ENCODE peak calls at places on chromosome 13, in seven cellular contexts. One of them, this sample, is unnamed.

GRCh38 chr13:30735025-30735967 is at the start of gene ALOX5AP:
- DNase-seq in T-helper 9 cell: peak
- DNase-seq in aorta: no peak
- DNase-seq in C1 segment of cervical spinal cord: no peak
- DNase-seq in HS-27A: no peak
- DNase-seq in NCI-H345: no peak
- DNase-seq in Caki2: no peak
- DNase-seq in this sample: no peak

GRCh38 chr13:94323746-94324408 is 155.6 kb downstream of the DCT start:
- DNase-seq in T-helper 9 cell: no peak
- DNase-seq in aorta: no peak
- DNase-seq in C1 segment of cervical spinal cord: no peak
- DNase-seq in HS-27A: no peak
- DNase-seq in NCI-H345: no peak
- DNase-seq in Caki2: no peak
- DNase-seq in this sample: no peak

GRCh38 chr13:50843256-50844043 is at the start of gene DLEU7:
- DNase-seq in T-helper 9 cell: no peak
- DNase-seq in aorta: peak
- DNase-seq in C1 segment of cervical spinal cord: no peak
- DNase-seq in HS-27A: no peak
- DNase-seq in NCI-H345: no peak
- DNase-seq in Caki2: no peak
- DNase-seq in this sample: no peak

GRCh38 chr13:111904701-111905608 is 162.0 kb upstream of the SOX1 start:
- DNase-seq in T-helper 9 cell: no peak
- DNase-seq in aorta: peak
- DNase-seq in C1 segment of cervical spinal cord: no peak
- DNase-seq in HS-27A: no peak
- DNase-seq in NCI-H345: no peak
- DNase-seq in Caki2: no peak
- DNase-seq in this sample: no peak

GRCh38 chr13:110542311-110542796 is 19.2 kb downstream of the RAB20 start:
- DNase-seq in T-helper 9 cell: no peak
- DNase-seq in aorta: no peak
- DNase-seq in C1 segment of cervical spinal cord: no peak
- DNase-seq in HS-27A: no peak
- DNase-seq in NCI-H345: no peak
- DNase-seq in Caki2: no peak
- DNase-seq in this sample: no peak

GRCh38 chr13:98386632-98387031 is 190.3 kb downstream of the STK24 start:
- DNase-seq in T-helper 9 cell: no peak
- DNase-seq in aorta: no peak
- DNase-seq in C1 segment of cervical spinal cord: no peak
- DNase-seq in HS-27A: no peak
- DNase-seq in NCI-H345: peak
- DNase-seq in Caki2: no peak
- DNase-seq in this sample: peak

GRCh38 chr13:35984287-35984686 is 146.9 kb downstream of the DCLK1 start:
- DNase-seq in T-helper 9 cell: no peak
- DNase-seq in aorta: no peak
- DNase-seq in C1 segment of cervical spinal cord: no peak
- DNase-seq in HS-27A: no peak
- DNase-seq in NCI-H345: peak
- DNase-seq in Caki2: no peak
- DNase-seq in this sample: no peak

GRCh38 chr13:65260938-65261880 is 1968.9 kb downstream of the PCDH9 start:
- DNase-seq in T-helper 9 cell: no peak
- DNase-seq in aorta: no peak
- DNase-seq in C1 segment of cervical spinal cord: no peak
- DNase-seq in HS-27A: no peak
- DNase-seq in NCI-H345: no peak
- DNase-seq in Caki2: no peak
- DNase-seq in this sample: no peak

GRCh38 chr13:86282450-86282849 is 483.2 kb upstream of the SLITRK6 start:
- DNase-seq in T-helper 9 cell: no peak
- DNase-seq in aorta: no peak
- DNase-seq in C1 segment of cervical spinal cord: no peak
- DNase-seq in HS-27A: no peak
- DNase-seq in NCI-H345: no peak
- DNase-seq in Caki2: peak
- DNase-seq in this sample: no peak

GRCh38 chr13:21674271-21675009 is 3.6 kb downstream of the FGF9 start:
- DNase-seq in T-helper 9 cell: no peak
- DNase-seq in aorta: no peak
- DNase-seq in C1 segment of cervical spinal cord: no peak
- DNase-seq in HS-27A: no peak
- DNase-seq in NCI-H345: peak
- DNase-seq in Caki2: no peak
- DNase-seq in this sample: peak

GRCh38 chr13:73244486-73244885 is 185.7 kb downstream of the KLF5 start:
- DNase-seq in T-helper 9 cell: no peak
- DNase-seq in aorta: no peak
- DNase-seq in C1 segment of cervical spinal cord: no peak
- DNase-seq in HS-27A: no peak
- DNase-seq in NCI-H345: no peak
- DNase-seq in Caki2: no peak
- DNase-seq in this sample: no peak

GRCh38 chr13:107678075-107678689 is 537.2 kb downstream of the LIG4 start:
- DNase-seq in T-helper 9 cell: no peak
- DNase-seq in aorta: no peak
- DNase-seq in C1 segment of cervical spinal cord: no peak
- DNase-seq in HS-27A: no peak
- DNase-seq in NCI-H345: no peak
- DNase-seq in Caki2: no peak
- DNase-seq in this sample: no peak

GRCh38 chr13:31485183-31485582 is 254.1 kb upstream of the RXFP2 start:
- DNase-seq in T-helper 9 cell: no peak
- DNase-seq in aorta: no peak
- DNase-seq in C1 segment of cervical spinal cord: no peak
- DNase-seq in HS-27A: no peak
- DNase-seq in NCI-H345: peak
- DNase-seq in Caki2: no peak
- DNase-seq in this sample: no peak

GRCh38 chr13:32031025-32031814 is at the start of gene FRY:
- DNase-seq in T-helper 9 cell: peak
- DNase-seq in aorta: peak
- DNase-seq in C1 segment of cervical spinal cord: peak
- DNase-seq in HS-27A: no peak
- DNase-seq in NCI-H345: peak
- DNase-seq in Caki2: peak
- DNase-seq in this sample: peak

GRCh38 chr13:35697281-35697680 is 220.8 kb upstream of the MAB21L1 start:
- DNase-seq in T-helper 9 cell: no peak
- DNase-seq in aorta: no peak
- DNase-seq in C1 segment of cervical spinal cord: no peak
- DNase-seq in HS-27A: no peak
- DNase-seq in NCI-H345: no peak
- DNase-seq in Caki2: no peak
- DNase-seq in this sample: no peak

GRCh38 chr13:109790071-109790470 is 3.7 kb upstream of the IRS2 start:
- DNase-seq in T-helper 9 cell: no peak
- DNase-seq in aorta: no peak
- DNase-seq in C1 segment of cervical spinal cord: no peak
- DNase-seq in HS-27A: no peak
- DNase-seq in NCI-H345: no peak
- DNase-seq in Caki2: peak
- DNase-seq in this sample: no peak

GRCh38 chr13:109389456-109389855 is 396.9 kb downstream of the IRS2 start:
- DNase-seq in T-helper 9 cell: no peak
- DNase-seq in aorta: no peak
- DNase-seq in C1 segment of cervical spinal cord: no peak
- DNase-seq in HS-27A: no peak
- DNase-seq in NCI-H345: no peak
- DNase-seq in Caki2: no peak
- DNase-seq in this sample: no peak

GRCh38 chr13:46341112-46341711 is 45.8 kb downstream of the RUBCNL start:
- DNase-seq in T-helper 9 cell: no peak
- DNase-seq in aorta: no peak
- DNase-seq in C1 segment of cervical spinal cord: no peak
- DNase-seq in HS-27A: no peak
- DNase-seq in NCI-H345: no peak
- DNase-seq in Caki2: peak
- DNase-seq in this sample: peak

GRCh38 chr13:24050292-24050711 is 110.2 kb upstream of the SPATA13 start:
- DNase-seq in T-helper 9 cell: no peak
- DNase-seq in aorta: no peak
- DNase-seq in C1 segment of cervical spinal cord: peak
- DNase-seq in HS-27A: peak
- DNase-seq in NCI-H345: no peak
- DNase-seq in Caki2: no peak
- DNase-seq in this sample: peak

GRCh38 chr13:70541451-70541850 is 433.2 kb upstream of the KLHL1 start:
- DNase-seq in T-helper 9 cell: no peak
- DNase-seq in aorta: no peak
- DNase-seq in C1 segment of cervical spinal cord: no peak
- DNase-seq in HS-27A: no peak
- DNase-seq in NCI-H345: no peak
- DNase-seq in Caki2: no peak
- DNase-seq in this sample: no peak